ENCODE peak calls at places on chromosomes 6 and 20, in seven cellular contexts. A is GM13977; B is activated CD8-positive, alpha-beta T cell treated with anti-CD3 and anti-CD28 coated beads for 36 hours; Y is A549; V is brain microvascular endothelial cell; X is RWPE1; I is adrenal gland. P is an unnamed sample.

GRCh38 chr20:39214778-39215177 is 252.6 kb downstream of the DHX35 start:
- DNase-seq in B (no peak), V (no peak), I (no peak), X (no peak), Y (no peak), A (no peak), P (no peak)

GRCh38 chr6:94124333-94124732 is 705.0 kb upstream of the EPHA7 start:
- DNase-seq in I (no peak), Y (no peak), X (no peak), V (no peak), B (no peak), A (no peak), P (no peak)

GRCh38 chr20:37681384-37681977 is 12.3 kb upstream of the CTNNBL1 start:
- DNase-seq in V (no peak), A (no peak), I (peak; percentile 21), Y (no peak), B (no peak), X (no peak), P (no peak)

GRCh38 chr20:15846446-15846845 is 726.8 kb downstream of the KIF16B start:
- DNase-seq in V (no peak), I (no peak), Y (no peak), X (no peak), B (no peak), A (no peak), P (no peak)

GRCh38 chr6:52361945-52362442 is at the start of gene PAQR8:
- DNase-seq in X (peak; percentile 80), V (peak; percentile 21), I (peak; percentile 73), B (peak; percentile 78), A (peak; percentile 96), Y (peak; percentile 24), P (peak; percentile 79)

GRCh38 chr20:41469868-41470267 is 103.2 kb upstream of the EMILIN3 start:
- DNase-seq in A (no peak), I (no peak), X (no peak), V (no peak), B (no peak), Y (no peak), P (no peak)

GRCh38 chr20:61960836-61961235 is 104.8 kb downstream of the TAF4 start:
- DNase-seq in I (no peak), V (no peak), X (no peak), A (no peak), B (no peak), Y (no peak), P (no peak)

GRCh38 chr20:38369387-38369786 is 23.1 kb downstream of the LBP start:
- DNase-seq in A (peak; percentile 42), X (peak; percentile 43), B (no peak), Y (no peak), I (no peak), V (peak; percentile 10), P (no peak)

GRCh38 chr6:122736166-122736565 is 43.4 kb upstream of the FABP7 start:
- DNase-seq in V (no peak), I (no peak), X (peak; percentile 51), A (no peak), B (no peak), Y (no peak), P (no peak)

GRCh38 chr6:28225056-28225834 is at the start of gene ZSCAN9:
- DNase-seq in Y (peak; percentile 90), I (peak; percentile 92), A (peak; percentile 75), B (peak; percentile 64), V (peak; percentile 80), X (peak; percentile 74), P (peak; percentile 90)

GRCh38 chr6:159595173-159595572 is 97.9 kb downstream of the SOD2 start:
- DNase-seq in X (peak; percentile 76), A (no peak), Y (peak; percentile 52), V (peak; percentile 20), B (no peak), I (peak; percentile 12), P (peak; percentile 62)

GRCh38 chr6:91387290-91388062 is 800.6 kb upstream of the MAP3K7 start:
- DNase-seq in X (no peak), I (no peak), A (no peak), Y (no peak), B (no peak), V (no peak), P (no peak)

GRCh38 chr20:61535536-61535935 is 283.5 kb downstream of the CDH4 start:
- DNase-seq in Y (no peak), V (no peak), B (no peak), A (no peak), I (no peak), X (no peak), P (no peak)

GRCh38 chr20:63703976-63704748 is 3.6 kb downstream of the ARFRP1 start:
- DNase-seq in Y (no peak), I (no peak), A (peak; percentile 3), X (no peak), V (no peak), B (no peak), P (no peak)

GRCh38 chr6:56856036-56856580 is 98.8 kb upstream of the BEND6 start:
- DNase-seq in X (no peak), I (no peak), A (no peak), B (no peak), Y (no peak), V (no peak), P (no peak)

GRCh38 chr6:63927538-63927937 is 291.9 kb downstream of the PHF3 start:
- DNase-seq in Y (no peak), X (no peak), A (no peak), V (no peak), I (no peak), B (no peak), P (no peak)

GRCh38 chr20:64180673-64181072 is 16.4 kb downstream of the MYT1 start:
- DNase-seq in X (no peak), Y (no peak), B (no peak), A (no peak), I (no peak), V (no peak), P (no peak)

GRCh38 chr20:48011025-48011424 is 225.7 kb upstream of the SULF2 start:
- DNase-seq in Y (no peak), I (no peak), B (no peak), X (no peak), A (no peak), V (no peak), P (no peak)

GRCh38 chr6:157014871-157015270 is 237.7 kb downstream of the ARID1B start:
- DNase-seq in X (no peak), V (no peak), I (no peak), Y (no peak), A (no peak), B (no peak), P (no peak)

GRCh38 chr6:27669278-27669797 is 196.4 kb upstream of the ZNF184 start:
- DNase-seq in A (no peak), V (no peak), B (peak; percentile 41), I (no peak), X (no peak), Y (no peak), P (peak; percentile 28)

GRCh38 chr20:36491901-36492617 is 49.3 kb upstream of the MYL9 start:
- DNase-seq in X (peak; percentile 72), B (peak; percentile 78), A (no peak), Y (no peak), V (no peak), I (no peak), P (no peak)

GRCh38 chr6:106026748-106027147 is 59.4 kb upstream of the PRDM1 start:
- DNase-seq in Y (no peak), V (no peak), X (no peak), B (peak; percentile 15), I (no peak), A (no peak), P (no peak)

GRCh38 chr6:121726596-121726995 is 291.1 kb downstream of the GJA1 start:
- DNase-seq in I (no peak), V (no peak), A (no peak), X (no peak), B (no peak), Y (no peak), P (no peak)

GRCh38 chr20:50256577-50256976 is 65.9 kb downstream of the CEBPB start:
- DNase-seq in V (no peak), Y (no peak), I (no peak), A (no peak), B (no peak), X (no peak), P (peak; percentile 56)

GRCh38 chr6:33958208-33958862 is 154.5 kb upstream of the MLN start:
- DNase-seq in V (no peak), I (no peak), Y (no peak), A (no peak), X (no peak), B (peak; percentile 42), P (no peak)
- TF ChIP-seq CTCF in V (peak; percentile 42), I (no peak), Y (peak; percentile 23), A (peak; percentile 32), X (no peak), B (peak; percentile 38), P (peak; percentile 52)

GRCh38 chr20:46308258-46309157 is at the start of gene CDH22:
- DNase-seq in X (peak; percentile 77), V (no peak), A (peak; percentile 80), B (peak; percentile 54), Y (peak; percentile 49), I (peak; percentile 48), P (peak; percentile 79)
- TF ChIP-seq CTCF in X (peak; percentile 81), V (peak; percentile 53), A (peak; percentile 23), B (peak; percentile 48), Y (peak; percentile 41), I (peak; percentile 24), P (peak; percentile 69)

GRCh38 chr6:83413068-83413467 is 17.8 kb downstream of the ME1 start:
- DNase-seq in A (no peak), B (no peak), Y (no peak), V (no peak), X (no peak), I (no peak), P (no peak)

DNA sequence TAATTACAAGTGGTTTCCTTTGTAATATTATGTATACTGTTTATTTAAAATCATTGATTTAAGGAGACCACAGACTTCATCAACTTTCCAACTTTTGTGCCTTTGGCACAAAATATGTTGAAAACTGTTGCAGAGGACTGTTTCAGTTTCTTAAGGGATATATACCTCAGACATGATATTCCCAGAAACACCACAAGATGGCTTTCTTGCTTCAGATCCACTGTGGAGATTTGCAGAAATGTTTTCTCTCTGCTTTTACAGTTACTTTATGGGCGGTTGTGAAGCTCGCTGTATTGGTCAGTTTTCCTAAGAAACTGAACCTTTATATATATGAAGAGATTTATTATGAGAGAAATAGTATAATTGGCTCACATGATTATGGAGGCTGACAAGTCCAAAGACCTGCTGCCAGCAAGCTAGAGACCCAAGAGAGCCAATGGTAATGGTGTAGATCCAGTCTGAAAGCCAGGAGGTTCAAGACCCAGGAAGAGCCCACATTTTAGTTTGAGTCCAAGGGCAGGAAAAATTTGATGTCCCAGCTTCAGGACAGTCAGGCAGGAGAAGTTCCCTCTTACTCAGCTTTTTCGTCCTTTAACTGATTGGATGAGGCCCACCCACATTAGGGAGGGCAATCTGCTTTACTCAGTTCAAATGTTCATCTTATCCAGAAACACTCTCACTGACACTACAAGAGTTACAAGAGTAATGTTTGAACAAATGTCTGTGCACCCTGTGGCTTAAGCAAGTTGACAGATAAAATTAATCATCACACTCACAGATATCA is 12.8 kb downstream of the ME1 start:
- DNase-seq in A (peak; percentile 24), B (no peak), V (peak; percentile 37), Y (peak; percentile 64), X (peak; percentile 48), I (peak; percentile 30), P (peak; percentile 16)
- TF ChIP-seq CTCF in A (peak; percentile 41), B (no peak), V (peak; percentile 57), Y (peak; percentile 60), X (peak; percentile 59), I (peak; percentile 85), P (peak; percentile 44)

DNA sequence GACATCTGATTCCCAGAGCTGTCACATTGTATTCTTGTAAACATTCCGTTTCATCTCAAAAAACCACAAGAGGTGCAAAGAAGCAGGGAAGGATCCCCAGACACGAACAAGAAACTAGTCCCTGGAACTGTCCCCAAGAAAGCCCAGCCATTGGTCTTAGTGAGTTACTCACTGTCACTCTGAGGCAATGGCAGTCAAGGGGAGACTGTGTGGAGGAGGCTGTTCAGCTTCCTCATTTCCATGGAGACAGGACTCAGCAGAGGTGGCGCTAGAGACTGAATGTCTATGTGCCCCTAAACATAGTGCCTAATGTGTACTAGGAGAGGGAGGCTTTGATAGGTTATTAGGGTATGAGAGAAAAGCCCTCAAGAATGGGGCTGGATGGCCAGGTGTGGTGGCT is 11.1 kb downstream of the ULBP1 start:
- DNase-seq in V (no peak), X (no peak), B (no peak), I (no peak), A (no peak), Y (no peak), P (no peak)
- TF ChIP-seq CTCF in V (no peak), X (no peak), B (no peak), I (no peak), A (no peak), Y (no peak), P (no peak)

P was measured in Calu3.